ENCODE peak calls at places on chromosomes 4 and X, in seven cellular contexts. N, S, Z, C, V, L and G are unnamed samples.

GRCh38 chrX:104842646-104843045 is 276.6 kb downstream of the IL1RAPL2 start:
- DNase-seq in V (no peak), S (no peak), N (no peak), C (no peak), Z (no peak), L (no peak), G (no peak)

GRCh38 chr4:65645185-65645584 is 25.1 kb downstream of the EPHA5 start:
- DNase-seq in Z (no peak), N (no peak), C (no peak), L (no peak), S (no peak), V (no peak), G (no peak)

GRCh38 chrX:107445636-107446035 is 3.8 kb upstream of the FRMPD3 start:
- DNase-seq in L (no peak), N (no peak), S (no peak), C (no peak), Z (no peak), V (no peak), G (no peak)

GRCh38 chr4:75698162-75698962 is 25.2 kb upstream of the G3BP2 start:
- DNase-seq in L (no peak), S (no peak), Z (no peak), C (no peak), N (no peak), V (no peak), G (no peak)

GRCh38 chr4:170666909-170667308 is 577.2 kb upstream of the AADAT start:
- DNase-seq in S (no peak), Z (no peak), N (no peak), C (no peak), V (no peak), L (no peak), G (no peak)

GRCh38 chrX:10039821-10040793 is 72.9 kb downstream of the CLDN34 start:
- DNase-seq in L (no peak), C (no peak), Z (no peak), N (no peak), V (no peak), S (peak; percentile 36), G (no peak)

GRCh38 chrX:66017659-66018170 is 22.2 kb downstream of the VSIG4 start:
- DNase-seq in N (no peak), C (no peak), L (no peak), Z (no peak), S (no peak), V (no peak), G (no peak)

GRCh38 chr4:1225272-1226166 is 23.4 kb downstream of the CTBP1 start:
- DNase-seq in S (no peak), N (no peak), V (no peak), Z (no peak), C (no peak), L (no peak), G (no peak)

GRCh38 chr4:4185528-4185927 is 41.2 kb downstream of the OTOP1 start:
- DNase-seq in S (no peak), V (no peak), L (no peak), C (no peak), N (no peak), Z (no peak), G (no peak)

GRCh38 chrX:40064055-40064597 is 33.6 kb downstream of the BCOR start:
- DNase-seq in C (no peak), S (no peak), Z (no peak), L (no peak), N (peak; percentile 77), V (no peak), G (no peak)

GRCh38 chr4:7506119-7506518 is 71.4 kb upstream of the PSAPL1 start:
- DNase-seq in N (no peak), Z (no peak), V (no peak), C (no peak), S (no peak), L (no peak), G (no peak)

GRCh38 chr4:113368056-113368455 is 318.6 kb downstream of the ANK2 start:
- DNase-seq in V (peak; percentile 72), C (no peak), N (no peak), S (peak; percentile 18), Z (no peak), L (no peak), G (no peak)

GRCh38 chr4:103118171-103118570 is 18.5 kb upstream of the BDH2 start:
- DNase-seq in V (no peak), Z (no peak), C (no peak), S (no peak), N (no peak), L (no peak), G (no peak)

GRCh38 chr4:13597141-13597540 is 30.4 kb downstream of the BOD1L1 start:
- DNase-seq in S (peak; percentile 11), N (no peak), Z (no peak), C (no peak), L (no peak), V (no peak), G (no peak)

GRCh38 chr4:135240796-135241195 is 1039.2 kb upstream of the PABPC4L start:
- DNase-seq in Z (no peak), C (no peak), N (no peak), L (no peak), S (peak; percentile 45), V (peak; percentile 10), G (no peak)

GRCh38 chrX:69113723-69114122 is 51.5 kb downstream of the PJA1 start:
- DNase-seq in S (no peak), C (no peak), L (no peak), N (no peak), Z (no peak), V (no peak), G (no peak)

GRCh38 chrX:40552768-40553167 is 28.0 kb upstream of the ATP6AP2 start:
- DNase-seq in L (no peak), Z (no peak), C (no peak), V (no peak), S (peak; percentile 13), N (no peak), G (no peak)

GRCh38 chr4:69881173-69881773 is 21.3 kb upstream of the SULT1E1 start:
- DNase-seq in L (no peak), Z (no peak), V (peak; percentile 8), N (peak; percentile 26), S (peak; percentile 12), C (no peak), G (no peak)

GRCh38 chrX:18617351-18617750 is 54.6 kb downstream of the RS1 start:
- DNase-seq in Z (no peak), C (no peak), N (no peak), S (peak; percentile 24), V (peak; percentile 27), L (no peak), G (no peak)

DNA sequence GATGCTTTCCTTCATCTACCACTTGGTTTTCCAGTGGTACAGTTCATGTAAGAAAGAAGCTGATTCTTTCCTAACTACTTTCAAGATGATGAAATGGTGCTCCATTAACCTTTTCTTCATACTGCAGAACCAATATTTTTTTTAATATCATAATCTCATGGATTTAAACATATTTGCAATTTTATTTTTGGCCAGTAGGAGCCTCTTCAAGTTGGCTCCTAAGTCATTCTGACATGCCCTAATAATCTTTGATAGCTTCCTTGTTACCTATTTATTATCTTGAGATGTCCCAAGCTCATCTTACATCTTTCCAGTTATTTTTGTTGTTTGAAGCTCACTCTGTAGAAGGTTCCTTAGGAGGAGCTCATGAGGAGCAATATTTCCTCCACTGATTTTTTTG is 170.2 kb downstream of the APBB2 start:
- DNase-seq in L (no peak), Z (no peak), N (no peak), S (no peak), V (no peak), C (no peak), G (no peak)
- TF ChIP-seq CTCF in L (peak; percentile 12), Z (no peak), N (no peak), S (peak; percentile 7), V (no peak), C (peak; percentile 26), G (no peak)

DNA sequence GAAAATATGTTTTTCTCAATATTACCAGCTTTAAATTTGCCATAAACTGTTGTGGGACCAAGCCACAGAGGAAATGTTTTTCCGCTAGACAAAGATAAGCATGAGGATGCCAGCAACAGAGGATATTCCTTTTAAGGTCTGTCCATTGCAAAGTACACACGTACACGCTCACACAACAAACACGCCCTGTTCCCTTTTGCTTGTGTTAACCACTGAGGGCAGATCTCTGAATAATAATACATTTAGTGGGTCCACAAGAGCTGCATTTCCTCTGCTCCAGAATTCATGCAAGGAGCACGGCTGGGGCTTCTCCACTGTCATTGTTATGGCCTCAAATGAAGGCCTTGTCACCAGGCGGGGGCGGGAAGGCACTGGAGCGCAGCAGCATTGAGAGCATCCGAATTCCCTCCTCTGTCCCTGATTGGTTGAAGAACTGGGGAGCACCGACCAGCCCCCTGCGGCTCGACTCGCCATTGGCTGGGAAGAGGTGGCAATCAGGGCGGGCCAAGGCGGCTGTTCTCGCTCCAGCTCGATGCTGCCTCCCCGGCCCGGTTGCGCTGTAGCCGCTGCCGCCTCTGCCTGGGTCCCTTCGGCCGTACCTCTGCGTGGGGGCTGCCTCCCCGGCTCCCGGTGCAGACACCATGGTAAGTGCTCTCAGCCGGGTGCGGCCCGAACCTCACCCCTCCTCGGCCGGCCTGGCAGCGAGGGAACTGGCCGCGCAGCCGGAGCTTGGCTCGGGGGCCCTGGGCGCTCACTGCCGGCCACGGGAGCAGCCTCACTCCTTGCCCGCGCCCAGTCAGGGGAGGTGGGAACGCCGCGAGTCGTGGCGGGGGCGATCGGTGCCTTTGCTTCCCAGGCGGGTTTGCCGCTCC is at the start of gene GUCY1B1:
- DNase-seq in Z (peak; percentile 81), S (peak; percentile 89), V (peak; percentile 86), N (peak; percentile 97), L (peak; percentile 97), C (peak; percentile 76), G (peak; percentile 95)
- TF ChIP-seq CTCF in Z (peak; percentile 50), S (peak; percentile 26), V (peak; percentile 59), N (no peak), L (peak; percentile 71), C (peak; percentile 49), G (peak; percentile 54)

DNA sequence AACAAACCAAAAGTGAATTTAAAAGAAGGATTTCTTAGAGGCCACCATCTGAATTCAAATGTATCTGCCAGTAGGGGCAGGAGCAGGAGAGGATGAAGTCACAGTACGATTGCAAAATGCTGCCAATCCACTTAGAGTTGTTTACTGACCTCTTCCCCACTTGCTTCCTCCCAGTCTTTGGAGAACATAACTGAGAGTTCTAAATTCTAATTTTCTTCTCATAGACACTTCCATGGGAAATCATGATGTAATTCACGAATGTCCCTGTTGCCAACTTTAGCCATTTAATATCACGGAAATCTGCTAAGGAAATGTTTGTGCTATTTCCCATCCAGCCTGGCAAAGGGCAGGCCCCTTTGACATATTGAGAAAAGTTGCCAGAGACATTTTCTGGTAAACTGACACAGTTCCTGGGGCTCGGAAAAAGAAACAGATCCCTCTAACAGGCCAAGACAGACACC is 33.6 kb upstream of the NOCT start:
- DNase-seq in L (no peak), N (peak; percentile 31), C (no peak), S (peak; percentile 80), V (peak; percentile 13), Z (peak; percentile 64), G (no peak)
- TF ChIP-seq CTCF in L (peak; percentile 36), N (peak; percentile 43), C (peak; percentile 30), S (peak; percentile 27), V (peak; percentile 51), Z (peak; percentile 21), G (peak; percentile 46)

DNA sequence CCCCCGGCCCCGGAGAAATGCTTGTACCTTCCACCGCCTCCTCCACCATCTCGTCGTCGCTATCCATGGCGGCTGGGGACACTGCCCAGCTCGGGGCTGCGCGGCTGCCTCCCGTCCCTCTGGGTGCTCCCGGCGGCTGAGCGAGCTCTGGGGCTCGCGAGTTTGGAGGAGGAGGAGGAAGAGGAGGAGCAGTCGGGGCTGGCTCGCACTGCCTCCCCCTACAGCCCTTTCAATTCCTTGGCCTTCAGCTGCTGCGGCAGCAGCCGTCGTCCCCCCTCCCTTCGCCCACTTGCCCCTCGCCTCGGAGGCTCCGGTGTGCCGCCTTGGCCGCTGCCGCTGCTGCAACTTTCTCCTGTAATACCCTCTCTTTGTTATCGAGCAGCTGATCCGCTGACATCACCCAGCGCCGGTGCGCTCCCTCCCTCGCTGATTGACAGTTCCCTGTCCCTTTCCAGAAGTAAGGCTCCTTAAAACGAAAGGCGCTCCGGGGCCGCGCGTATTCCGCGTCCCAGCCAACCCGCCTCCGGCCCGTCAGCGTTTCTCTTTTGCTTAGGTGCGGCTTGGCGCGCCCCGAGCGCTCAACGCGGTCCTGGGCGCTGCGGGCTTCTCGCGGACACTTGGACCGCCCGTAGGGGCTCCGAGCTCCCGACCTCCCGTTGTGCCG is at the start of gene SETD7:
- DNase-seq in S (peak; percentile 82), Z (peak; percentile 63), V (no peak), L (peak; percentile 86), N (peak; percentile 88), C (peak; percentile 51), G (peak; percentile 92)
- TF ChIP-seq CTCF in S (peak; percentile 14), Z (no peak), V (no peak), L (peak; percentile 28), N (no peak), C (no peak), G (no peak)